ENCODE peak calls at places on chromosomes 13 and 19, in nine cellular contexts. I, L, A, D, P, S, Z, X and H are unnamed samples.

GRCh38 chr13:111480976-111481375 is 160.5 kb downstream of the TEX29 start:
- DNase-seq in D (no peak), Z (no peak), L (no peak), S (no peak), A (no peak), X (no peak), P (no peak), I (peak), H (no peak)

GRCh38 chr19:40803857-40804782 is 5.1 kb downstream of the EGLN2 start:
- DNase-seq in D (no peak), A (no peak), I (peak), P (peak), S (no peak), Z (peak), X (no peak), L (peak), H (no peak)

GRCh38 chr13:91946498-91947070 is 548.2 kb downstream of the GPC5 start:
- DNase-seq in D (no peak), S (peak), P (no peak), X (peak), I (no peak), L (no peak), Z (peak), A (peak), H (no peak)

GRCh38 chr13:30312859-30313258 is 5.5 kb upstream of the KATNAL1 start:
- DNase-seq in S (peak), X (peak), L (no peak), P (no peak), D (no peak), I (no peak), A (no peak), Z (no peak), H (no peak)

GRCh38 chr19:46863818-46864629 is 3.2 kb downstream of the ARHGAP35 start:
- DNase-seq in I (peak), A (peak), Z (no peak), S (peak), P (no peak), D (no peak), X (peak), L (no peak), H (peak)

GRCh38 chr13:98022210-98022609 is 68.7 kb downstream of the IPO5 start:
- DNase-seq in Z (no peak), X (peak), A (peak), D (no peak), P (no peak), S (peak), I (no peak), L (no peak), H (peak)

GRCh38 chr19:43476606-43477005 is 11.2 kb upstream of the LYPD3 start:
- DNase-seq in Z (no peak), L (no peak), A (peak), D (no peak), S (peak), I (no peak), P (no peak), X (peak), H (peak)

GRCh38 chr19:5693195-5694166 is 3.4 kb downstream of the RPL36 start:
- DNase-seq in D (no peak), L (no peak), X (no peak), S (no peak), I (no peak), Z (no peak), A (no peak), P (no peak), H (no peak)

GRCh38 chr13:46405457-46405856 is 18.4 kb upstream of the RUBCNL start:
- DNase-seq in D (no peak), P (no peak), I (no peak), S (no peak), L (no peak), X (no peak), Z (no peak), A (peak), H (no peak)

GRCh38 chr13:43030548-43030947 is 7.2 kb downstream of the DNAJC15 start:
- DNase-seq in I (no peak), S (peak), L (no peak), D (no peak), P (no peak), X (no peak), Z (peak), A (no peak), H (no peak)

GRCh38 chr19:4376245-4376990 is 23.9 kb downstream of the SH3GL1 start:
- DNase-seq in X (no peak), D (no peak), P (no peak), L (no peak), Z (no peak), S (no peak), A (no peak), I (peak), H (no peak)

GRCh38 chr13:75798353-75799245 is 162.5 kb downstream of the LMO7 start:
- DNase-seq in L (no peak), D (no peak), I (no peak), P (no peak), Z (no peak), S (peak), X (peak), A (no peak), H (peak)

GRCh38 chr19:17576758-17577532 is 21.5 kb downstream of the COLGALT1 start:
- DNase-seq in L (no peak), I (no peak), Z (peak), X (no peak), S (peak), A (peak), D (peak), P (no peak), H (peak)

GRCh38 chr19:4399871-4400768 is at the start of gene SH3GL1:
- DNase-seq in L (peak), D (peak), S (peak), X (peak), Z (peak), I (peak), A (peak), P (peak), H (peak)

GRCh38 chr13:99215466-99215865 is 14.8 kb downstream of the UBAC2 start:
- DNase-seq in A (no peak), S (no peak), P (peak), I (no peak), L (no peak), D (no peak), X (no peak), Z (no peak), H (no peak)

GRCh38 chr19:52592301-52592700 is 22.2 kb downstream of the ZNF701 start:
- DNase-seq in X (no peak), A (no peak), D (no peak), Z (no peak), P (no peak), I (no peak), L (no peak), S (no peak), H (no peak)
- TF ChIP-seq CTCF in X (no peak), A (no peak), D (no peak), Z (no peak), P (no peak), I (no peak), L (no peak), S (no peak), H (peak)

GRCh38 chr19:48395499-48395898 is 2.0 kb downstream of the GRIN2D start:
- DNase-seq in P (no peak), L (no peak), Z (no peak), D (no peak), S (no peak), X (no peak), I (no peak), A (no peak), H (no peak)

GRCh38 chr19:48394331-48395169 is 1.1 kb downstream of the GRIN2D start:
- DNase-seq in L (no peak), S (no peak), I (no peak), A (no peak), D (no peak), P (no peak), X (no peak), Z (no peak), H (no peak)

GRCh38 chr19:48395170-48395455 is 1.6 kb downstream of the GRIN2D start:
- DNase-seq in D (no peak), A (no peak), I (no peak), X (no peak), S (no peak), Z (no peak), P (no peak), L (no peak), H (no peak)

GRCh38 chr19:48393196-48393558 is 291 bp upstream of the GRIN2D start:
- DNase-seq in L (no peak), I (no peak), P (no peak), Z (no peak), D (no peak), S (no peak), X (no peak), A (no peak), H (no peak)

GRCh38 chr19:48393559-48394330 is at the start of gene GRIN2D:
- DNase-seq in I (no peak), A (peak), X (peak), S (peak), Z (no peak), P (no peak), D (no peak), L (no peak), H (no peak)
- TF ChIP-seq CTCF in I (no peak), A (peak), X (no peak), S (no peak), Z (no peak), P (no peak), D (no peak), L (no peak), H (no peak)

DNA sequence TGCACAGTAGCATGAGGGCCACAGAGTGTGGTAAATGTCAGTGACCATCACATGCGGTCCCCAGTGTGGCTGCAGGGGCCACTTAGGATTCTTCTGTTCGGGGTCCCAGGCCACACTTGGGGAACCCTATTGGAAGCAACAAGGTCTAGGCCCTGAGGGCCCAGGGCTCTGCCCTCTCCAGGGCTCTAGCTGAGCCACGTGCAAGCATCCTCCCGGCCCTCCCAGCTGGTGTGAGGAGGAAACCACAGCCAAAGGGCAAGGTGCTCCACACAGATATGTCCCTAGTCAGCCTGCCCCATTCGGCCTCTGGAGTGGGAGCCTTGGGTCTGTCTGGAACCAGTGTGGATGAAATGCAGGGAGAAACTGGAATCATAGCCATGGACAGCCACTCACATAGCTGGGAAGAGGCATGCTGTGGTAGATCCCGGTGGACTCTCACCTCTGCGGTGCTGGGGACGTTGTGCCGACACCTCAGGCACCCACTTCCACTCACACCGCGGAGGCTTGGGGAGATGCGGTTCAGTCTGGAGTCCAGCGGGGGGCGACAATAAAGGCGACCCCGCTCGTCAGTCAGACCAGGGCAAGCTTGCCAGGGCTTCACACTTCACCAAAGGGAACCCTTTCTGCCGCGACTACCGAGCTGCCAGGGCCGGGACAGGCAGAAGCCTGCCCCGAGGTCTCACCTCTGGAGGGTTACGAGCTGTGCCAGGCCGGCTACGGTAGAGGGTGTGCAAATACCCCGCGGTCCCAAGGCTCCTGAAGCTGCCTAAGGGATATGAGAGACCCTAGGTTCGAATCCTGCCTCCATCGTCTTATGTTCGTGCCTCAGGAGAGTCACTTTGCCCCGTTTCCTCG is 4.3 kb upstream of the ZNF497 start:
- DNase-seq in Z (no peak), I (no peak), D (no peak), P (no peak), X (no peak), S (no peak), A (no peak), L (no peak), H (no peak)
- TF ChIP-seq CTCF in Z (no peak), I (no peak), D (no peak), P (no peak), X (no peak), S (no peak), A (no peak), L (no peak), H (no peak)

GRCh38 chr19:58229255-58229639 is 533 bp downstream of the ZNF544 start:
- DNase-seq in X (peak), L (no peak), I (no peak), P (peak), Z (no peak), A (peak), D (no peak), S (peak), H (peak)
- TF ChIP-seq CTCF in X (peak), L (no peak), I (no peak), P (no peak), Z (no peak), A (peak), D (peak), S (peak), H (peak)

DNA sequence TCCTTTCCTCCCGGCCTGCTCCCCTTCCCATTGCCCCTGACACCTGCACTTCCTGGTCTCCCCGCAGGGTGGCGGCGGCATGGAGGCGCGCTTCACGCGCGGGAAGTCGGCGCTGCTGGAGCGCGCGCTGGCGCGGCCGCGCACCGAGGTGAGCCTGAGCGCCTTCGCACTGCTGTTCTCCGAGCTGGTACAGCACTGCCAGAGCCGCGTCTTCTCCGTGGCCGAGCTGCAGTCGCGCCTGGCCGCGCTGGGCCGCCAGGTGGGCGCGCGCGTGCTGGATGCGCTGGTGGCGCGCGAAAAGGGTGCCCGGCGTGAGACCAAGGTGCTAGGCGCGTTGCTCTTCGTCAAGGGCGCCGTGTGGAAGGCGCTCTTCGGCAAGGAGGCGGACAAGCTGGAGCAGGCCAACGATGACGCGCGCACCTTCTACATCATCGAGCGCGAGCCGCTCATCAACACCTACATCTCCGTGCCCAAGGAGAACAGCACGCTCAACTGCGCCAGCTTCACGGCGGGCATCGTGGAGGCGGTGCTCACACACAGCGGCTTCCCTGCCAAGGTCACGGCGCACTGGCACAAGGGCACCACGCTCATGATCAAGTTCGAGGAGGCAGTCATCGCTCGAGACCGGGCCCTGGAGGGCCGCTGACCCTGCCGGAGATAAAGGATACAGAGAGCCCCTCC is 1.7 kb downstream of the TRAPPC5 start:
- DNase-seq in X (no peak), A (no peak), S (no peak), Z (no peak), I (no peak), L (no peak), P (no peak), D (no peak), H (no peak)
- TF ChIP-seq CTCF in X (no peak), A (no peak), S (no peak), Z (peak), I (no peak), L (no peak), P (no peak), D (no peak), H (no peak)

GRCh38 chr19:18776288-18776594 is 14.9 kb downstream of the COMP start:
- DNase-seq in S (peak), X (peak), P (no peak), D (no peak), Z (no peak), I (no peak), A (no peak), L (no peak), H (peak)
- TF ChIP-seq CTCF in S (peak), X (peak), P (no peak), D (no peak), Z (no peak), I (no peak), A (no peak), L (no peak), H (peak)